ENCODE peak calls at places on chromosomes 16 and 17, in four cellular contexts. K is T-cell, Z is amygdala, O is cardiac fibroblast. W is an unnamed sample.

GRCh38 chr16:57023541-57024249 is 34.3 kb downstream of the NLRC5 start:
- DNase-seq in K (peak; percentile 87), Z (no peak), O (no peak), W (no peak)

GRCh38 chr16:53498984-53499383 is 4.0 kb downstream of the AKTIP start:
- DNase-seq in K (no peak), Z (no peak), O (no peak), W (no peak)

GRCh38 chr16:12798846-12799245 is 4.8 kb downstream of the CPPED1 start:
- DNase-seq in K (no peak), Z (no peak), O (peak; percentile 46), W (no peak)

GRCh38 chr16:21264226-21265036 is 13.7 kb downstream of the CRYM start:
- DNase-seq in K (no peak), Z (no peak), O (no peak), W (no peak)

GRCh38 chr16:81284995-81285600 is 29.7 kb upstream of the GAN start:
- DNase-seq in K (no peak), Z (no peak), O (no peak), W (no peak)

GRCh38 chr17:13650096-13650675 is 48.5 kb upstream of the HS3ST3A1 start:
- DNase-seq in K (no peak), Z (no peak), O (no peak), W (no peak)

GRCh38 chr16:3311496-3311895 is 6.2 kb downstream of the ZNF75A start:
- DNase-seq in K (no peak), Z (no peak), O (no peak), W (no peak)

GRCh38 chr17:10556301-10557005 is 7.0 kb upstream of the MYH2 start:
- DNase-seq in K (no peak), Z (no peak), O (no peak), W (no peak)

GRCh38 chr17:79917902-79918484 is 78.8 kb upstream of the CBX4 start:
- DNase-seq in K (no peak), Z (no peak), O (no peak), W (no peak)

GRCh38 chr16:23505180-23505665 is 5.1 kb downstream of the GGA2 start:
- DNase-seq in K (no peak), Z (no peak), O (no peak), W (no peak)

GRCh38 chr17:79844869-79845600 is 5.8 kb upstream of the CBX4 start:
- DNase-seq in K (no peak), Z (peak; percentile 55), O (peak; percentile 21), W (peak; percentile 85)

GRCh38 chr16:88013091-88013609 is 61.9 kb downstream of the BANP start:
- DNase-seq in K (no peak), Z (no peak), O (no peak), W (no peak)

GRCh38 chr16:62738631-62739030 is 702.4 kb upstream of the CDH8 start:
- DNase-seq in K (no peak), Z (peak; percentile 33), O (no peak), W (no peak)

GRCh38 chr17:12592941-12593340 is 72.7 kb upstream of the MYOCD start:
- DNase-seq in K (no peak), Z (no peak), O (no peak), W (no peak)

GRCh38 chr17:46027326-46028325 is 28.6 kb downstream of the STH start:
- DNase-seq in K (no peak), Z (no peak), O (no peak), W (no peak)

GRCh38 chr17:59547131-59547915 is 18.1 kb upstream of the DHX40 start:
- DNase-seq in K (no peak), Z (no peak), O (peak; percentile 19), W (no peak)

GRCh38 chr17:4188076-4188475 is 45.1 kb downstream of the CYB5D2 start:
- DNase-seq in K (no peak), Z (no peak), O (no peak), W (no peak)

GRCh38 chr16:71673190-71673956 is 47.4 kb downstream of the MARVELD3 start:
- DNase-seq in K (no peak), Z (no peak), O (no peak), W (no peak)

GRCh38 chr16:66425651-66426050 is 1.4 kb upstream of the BEAN1 start:
- DNase-seq in K (no peak), Z (no peak), O (no peak), W (no peak)

GRCh38 chr17:41664587-41665565 is 23.8 kb upstream of the EIF1 start:
- DNase-seq in K (no peak), Z (no peak), O (no peak), W (no peak)

GRCh38 chr17:56598471-56598870 is 5.0 kb downstream of the NOG start:
- DNase-seq in K (no peak), Z (no peak), O (peak; percentile 3), W (no peak)

GRCh38 chr16:67651847-67652246 is 6.9 kb downstream of the CARMIL2 start:
- DNase-seq in K (no peak), Z (no peak), O (no peak), W (no peak)

GRCh38 chr17:62671553-62671952 is 44.1 kb downstream of the MRC2 start:
- DNase-seq in K (no peak), Z (no peak), O (no peak), W (no peak)

GRCh38 chr17:82415336-82415735 is 2.8 kb upstream of the HEXD start:
- DNase-seq in K (no peak), Z (no peak), O (no peak), W (no peak)

GRCh38 chr17:33753452-33753851 is 460.4 kb upstream of the ASIC2 start:
- DNase-seq in K (no peak), Z (no peak), O (no peak), W (no peak)

GRCh38 chr16:68823401-68823800 is 19.9 kb upstream of the TANGO6 start:
- DNase-seq in K (no peak), Z (no peak), O (peak; percentile 94), W (no peak)

GRCh38 chr17:41594363-41594915 is 7.7 kb upstream of the KRT14 start:
- DNase-seq in K (no peak), Z (no peak), O (no peak), W (no peak)

GRCh38 chr16:30395992-30396560 is 856 bp downstream of the ZNF48 start:
- DNase-seq in K (no peak), Z (no peak), O (peak; percentile 25), W (no peak)

GRCh38 chr17:4584125-4584834 is at the start of gene SMTNL2:
- DNase-seq in K (no peak), Z (no peak), O (no peak), W (peak; percentile 69)

GRCh38 chr16:23679274-23679985 is 741 bp downstream of the PLK1 start:
- DNase-seq in K (no peak), Z (no peak), O (peak; percentile 27), W (no peak)

GRCh38 chr17:30534298-30534697 is 57.1 kb downstream of the GOSR1 start:
- DNase-seq in K (no peak), Z (no peak), O (no peak), W (no peak)

GRCh38 chr17:44360826-44361225 is 2.8 kb downstream of the FAM171A2 start:
- DNase-seq in K (no peak), Z (no peak), O (peak; percentile 51), W (no peak)

GRCh38 chr17:38674749-38675615 is at the start of gene EPOP:
- DNase-seq in K (peak; percentile 46), Z (peak; percentile 88), O (peak; percentile 80), W (peak; percentile 94)

GRCh38 chr16:56988948-56989945 is at the start of gene NLRC5:
- DNase-seq in K (peak; percentile 91), Z (peak; percentile 76), O (peak; percentile 81), W (peak; percentile 94)

GRCh38 chr16:54370653-54371052 is 84.1 kb upstream of the IRX3 start:
- DNase-seq in K (no peak), Z (no peak), O (no peak), W (peak; percentile 68)

GRCh38 chr17:14489986-14490385 is 189.1 kb downstream of the HS3ST3B1 start:
- DNase-seq in K (no peak), Z (no peak), O (no peak), W (no peak)

GRCh38 chr17:40415390-40415789 is 2.3 kb downstream of the TOP2A start:
- DNase-seq in K (no peak), Z (no peak), O (peak; percentile 73), W (no peak)

W was measured in upper lobe of right lung.